ENCODE peak calls at places on chromosomes 1 and 21, in eight cellular contexts. P is PC-3, G is esophagus squamous epithelium, Y is HAP-1, B is gastrocnemius medialis, U is tibial nerve, J is adrenal gland, S is H9. Q is an unnamed sample. For H3K27me3 and H3K4me1, the result is how much of the 10 kb centered on the place peaks cover.

GRCh38 chr1:186849271-186849671 is 20.5 kb downstream of the PLA2G4A start:
- DNase-seq in S (no peak), U (no peak), J (no peak), G (no peak), B (no peak), P (no peak), Y (peak), Q (no peak)

GRCh38 chr1:21700094-21700493 is 30.9 kb upstream of the RAP1GAP start:
- DNase-seq in P (no peak), Y (no peak), U (no peak), J (no peak), G (no peak), S (no peak), B (no peak), Q (no peak)

GRCh38 chr1:21635138-21635535 is 34.0 kb downstream of the RAP1GAP start:
- DNase-seq in Y (no peak), B (no peak), J (no peak), G (no peak), U (no peak), P (no peak), S (no peak), Q (no peak)

GRCh38 chr1:91924146-91924545 is 25.1 kb upstream of the BRDT start:
- DNase-seq in U (no peak), P (peak), Y (no peak), B (no peak), J (no peak), S (no peak), G (no peak), Q (no peak)

GRCh38 chr21:37273440-37273839 is 6.3 kb upstream of the VPS26C start:
- DNase-seq in Y (no peak), S (no peak), J (no peak), G (no peak), P (no peak), B (no peak), U (no peak), Q (no peak)

GRCh38 chr21:45914321-45914845 is 67.2 kb upstream of the COL6A1 start:
- DNase-seq in G (no peak), U (no peak), J (no peak), Y (no peak), P (no peak), B (no peak), S (no peak), Q (no peak)

GRCh38 chr1:56034222-56034621 is 545.1 kb downstream of the PLPP3 start:
- DNase-seq in B (no peak), J (no peak), G (no peak), U (no peak), S (no peak), Y (no peak), P (peak), Q (no peak)

GRCh38 chr1:227937031-227937430 is 10.7 kb downstream of the WNT9A start:
- DNase-seq in J (no peak), U (no peak), B (no peak), S (no peak), Y (no peak), G (no peak), P (peak), Q (no peak)

GRCh38 chr1:207988326-207989005 is 77.5 kb upstream of the CD34 start:
- DNase-seq in G (no peak), U (no peak), S (no peak), J (no peak), Y (no peak), P (no peak), B (no peak), Q (no peak)

GRCh38 chr1:66416295-66416694 is 117.7 kb upstream of the SGIP1 start:
- DNase-seq in U (no peak), J (no peak), Y (no peak), P (no peak), G (no peak), B (no peak), S (no peak), Q (no peak)

GRCh38 chr1:35364732-35365131 is 96.2 kb downstream of the ZMYM4 start:
- DNase-seq in B (no peak), P (no peak), S (no peak), G (no peak), U (no peak), J (no peak), Y (no peak), Q (no peak)

GRCh38 chr21:45019076-45019886 is 55.1 kb upstream of the ADARB1 start:
- DNase-seq in P (no peak), J (peak), B (no peak), Y (no peak), U (no peak), S (no peak), G (no peak), Q (no peak)

GRCh38 chr1:11847667-11848445 is at the start of gene NPPA:
- DNase-seq in Y (no peak), U (no peak), J (no peak), B (no peak), G (no peak), P (no peak), S (no peak), Q (no peak)

GRCh38 chr1:20184997-20185833 is 681 bp upstream of the UBXN10 start:
- DNase-seq in G (no peak), U (no peak), P (no peak), Y (no peak), J (no peak), B (no peak), S (no peak), Q (no peak)

GRCh38 chr1:64516301-64516700 is 46.4 kb downstream of the CACHD1 start:
- DNase-seq in B (no peak), J (no peak), S (no peak), Y (no peak), G (no peak), U (no peak), P (peak), Q (no peak)

GRCh38 chr1:173477286-173478098 is at the start of gene PRDX6:
- DNase-seq in P (peak), U (peak), B (peak), J (peak), S (peak), Y (no peak), G (peak), Q (peak)

GRCh38 chr1:6465461-6466005 is 440 bp downstream of the TNFRSF25 start:
- DNase-seq in B (no peak), G (no peak), U (no peak), P (no peak), J (no peak), S (no peak), Y (no peak), Q (no peak)

GRCh38 chr21:33991091-33991490 is 75.5 kb upstream of the ATP5PO start:
- DNase-seq in G (no peak), S (no peak), U (no peak), B (no peak), J (no peak), P (no peak), Y (no peak), Q (no peak)

GRCh38 chr1:158180741-158181576 is at the start of gene CD1D:
- DNase-seq in J (peak), B (no peak), U (no peak), G (no peak), Y (no peak), S (peak), P (no peak), Q (peak)

GRCh38 chr1:25531082-25531461 is 12.3 kb upstream of the LDLRAP1 start:
- DNase-seq in B (no peak), S (no peak), Y (no peak), U (no peak), G (no peak), J (peak), P (no peak), Q (no peak)

GRCh38 chr1:227131193-227131592 is 187.1 kb downstream of the CDC42BPA start:
- DNase-seq in P (peak), B (no peak), S (no peak), G (no peak), Y (peak), J (no peak), U (no peak), Q (no peak)

GRCh38 chr1:167412072-167412471 is 106.3 kb downstream of the CD247 start:
- DNase-seq in J (no peak), P (no peak), U (no peak), S (no peak), B (no peak), G (no peak), Y (no peak), Q (no peak)

DNA sequence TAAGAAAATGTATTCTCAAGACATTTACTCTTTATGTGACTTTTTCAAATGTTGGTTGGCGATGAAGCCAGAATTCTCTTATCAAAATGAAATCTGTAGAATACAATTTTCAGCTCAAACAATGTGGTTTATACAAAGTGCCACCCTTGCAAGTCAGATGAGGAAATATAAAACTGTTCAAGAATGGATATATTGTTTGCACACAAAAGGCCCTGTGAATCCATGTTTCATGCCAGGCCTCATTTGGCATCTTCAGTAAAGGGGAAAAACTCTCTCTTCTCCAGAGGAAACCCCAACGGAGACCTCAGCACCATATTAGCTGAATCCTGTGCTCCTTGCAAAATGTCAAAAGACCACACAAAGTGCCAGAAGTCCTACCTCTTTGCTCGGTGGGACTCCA is 310.4 kb downstream of the RRAGC start:
- DNase-seq in G (no peak), Y (no peak), J (no peak), B (no peak), P (no peak), S (no peak), U (no peak), Q (no peak)
- H3K27me3 ChIP-seq in G (under half), Y (under half), J (under half), B (under half), P (half or more), S (under half), U (under half), Q (under half)

DNA sequence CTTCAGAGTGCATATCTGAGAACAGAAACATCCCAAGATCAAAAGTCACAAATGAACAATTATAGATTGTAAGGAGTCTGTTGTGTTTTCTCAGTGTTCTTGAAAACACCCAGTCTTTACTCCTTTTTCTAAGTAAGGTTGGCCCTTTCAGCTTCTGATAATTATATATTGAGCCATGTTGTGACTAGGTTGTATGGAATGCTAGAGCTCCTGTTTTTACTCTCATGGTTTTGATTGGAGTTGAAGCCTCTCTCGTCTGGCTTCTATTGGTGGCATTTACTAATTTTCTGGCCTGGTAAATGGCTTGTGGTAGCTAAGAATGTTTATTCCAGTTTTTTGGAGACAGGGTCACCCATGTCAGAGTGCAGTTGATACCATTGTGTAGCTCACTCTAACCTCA is 84.7 kb downstream of the NDUFS5 start:
- DNase-seq in U (no peak), B (no peak), S (no peak), Y (no peak), J (no peak), P (peak), G (no peak), Q (no peak)
- H3K4me1 ChIP-seq in U (under half), B (half or more), S (under half), Y (under half), J (half or more), P (under half), G (under half), Q (under half)

GRCh38 chr1:50109647-50110075 is 941 bp downstream of the ELAVL4 start:
- DNase-seq in U (no peak), P (no peak), J (peak), B (no peak), S (no peak), G (no peak), Y (no peak), Q (no peak)

GRCh38 chr1:50103615-50104081 is 5.1 kb upstream of the ELAVL4 start:
- DNase-seq in P (no peak), S (no peak), B (no peak), Y (no peak), G (no peak), J (no peak), U (no peak), Q (no peak)

GRCh38 chr1:50106095-50106761 is 2.5 kb upstream of the ELAVL4 start:
- DNase-seq in G (no peak), S (no peak), Y (no peak), B (no peak), U (no peak), P (no peak), J (no peak), Q (no peak)

GRCh38 chr1:50108497-50109073 is at the start of gene ELAVL4:
- DNase-seq in S (peak), B (no peak), U (no peak), J (no peak), Y (no peak), G (no peak), P (no peak), Q (no peak)

GRCh38 chr1:50105430-50105829 is 3.3 kb upstream of the ELAVL4 start:
- DNase-seq in P (peak), J (no peak), U (no peak), Y (no peak), S (no peak), G (no peak), B (no peak), Q (no peak)
- H3K27me3 ChIP-seq in P (under half), J (under half), U (under half), Y (under half), S (under half), G (under half), B (under half), Q (under half)

GRCh38 chr1:51489472-51489871 is 29.6 kb downstream of the EPS15 start:
- DNase-seq in P (no peak), B (no peak), U (no peak), J (no peak), G (no peak), Y (no peak), S (no peak), Q (no peak)
- H3K4me1 ChIP-seq in P (under half), B (half or more), U (half or more), J (half or more), G (under half), Y (under half), S (under half), Q (under half)

Q was measured in lung.